ENCODE peak calls at places on chromosomes 3 and 15, in six cellular contexts. One of them, this sample, is unnamed.
A peak's percentile ranks its signal among the peaks of the same experiment; 100 is the strongest.

GRCh38 chr3:29746163-29746562 is 465.3 kb downstream of the RBMS3 start:
- ATAC-seq in upper lobe of left lung: no peak
- ATAC-seq in HCT116: no peak
- ATAC-seq in HepG2: no peak
- ATAC-seq in GM23338: no peak
- ATAC-seq in GM12878: no peak
- ATAC-seq in this sample: peak; percentile 20

GRCh38 chr3:15628967-15629366 is 27.4 kb downstream of the BTD start:
- ATAC-seq in upper lobe of left lung: no peak
- ATAC-seq in HCT116: no peak
- ATAC-seq in HepG2: no peak
- ATAC-seq in GM23338: no peak
- ATAC-seq in GM12878: no peak
- ATAC-seq in this sample: no peak

GRCh38 chr3:104521606-104522336 is 844.9 kb upstream of the ALCAM start:
- ATAC-seq in upper lobe of left lung: no peak
- ATAC-seq in HCT116: no peak
- ATAC-seq in HepG2: no peak
- ATAC-seq in GM23338: no peak
- ATAC-seq in GM12878: peak; percentile 66
- ATAC-seq in this sample: no peak

GRCh38 chr15:52208306-52208946 is 17.2 kb upstream of the GNB5 start:
- ATAC-seq in upper lobe of left lung: peak; percentile 78
- ATAC-seq in HCT116: peak; percentile 98
- ATAC-seq in HepG2: peak; percentile 99
- ATAC-seq in GM23338: peak; percentile 98
- ATAC-seq in GM12878: peak; percentile 99
- ATAC-seq in this sample: peak; percentile 39

GRCh38 chr3:64911138-64911537 is 223.3 kb upstream of the ADAMTS9 start:
- ATAC-seq in upper lobe of left lung: no peak
- ATAC-seq in HCT116: no peak
- ATAC-seq in HepG2: no peak
- ATAC-seq in GM23338: no peak
- ATAC-seq in GM12878: no peak
- ATAC-seq in this sample: no peak

GRCh38 chr15:63190993-63191392 is 1.6 kb downstream of the RAB8B start:
- ATAC-seq in upper lobe of left lung: no peak
- ATAC-seq in HCT116: no peak
- ATAC-seq in HepG2: no peak
- ATAC-seq in GM23338: no peak
- ATAC-seq in GM12878: no peak
- ATAC-seq in this sample: no peak

GRCh38 chr15:92104069-92104468 is 250.6 kb downstream of the SLCO3A1 start:
- ATAC-seq in upper lobe of left lung: no peak
- ATAC-seq in HCT116: no peak
- ATAC-seq in HepG2: no peak
- ATAC-seq in GM23338: peak; percentile 15
- ATAC-seq in GM12878: no peak
- ATAC-seq in this sample: no peak

GRCh38 chr15:42359249-42359648 is at the start of gene CAPN3:
- ATAC-seq in upper lobe of left lung: no peak
- ATAC-seq in HCT116: no peak
- ATAC-seq in HepG2: no peak
- ATAC-seq in GM23338: no peak
- ATAC-seq in GM12878: no peak
- ATAC-seq in this sample: no peak

GRCh38 chr15:101579766-101580165 is 72.4 kb downstream of the TM2D3 start:
- ATAC-seq in upper lobe of left lung: no peak
- ATAC-seq in HCT116: no peak
- ATAC-seq in HepG2: no peak
- ATAC-seq in GM23338: no peak
- ATAC-seq in GM12878: peak; percentile 49
- ATAC-seq in this sample: no peak

GRCh38 chr3:187902041-187902471 is 156.8 kb upstream of the BCL6 start:
- ATAC-seq in upper lobe of left lung: no peak
- ATAC-seq in HCT116: no peak
- ATAC-seq in HepG2: no peak
- ATAC-seq in GM23338: no peak
- ATAC-seq in GM12878: peak; percentile 82
- ATAC-seq in this sample: no peak

GRCh38 chr3:120678331-120678845 is 3.7 kb downstream of the HGD start:
- ATAC-seq in upper lobe of left lung: peak; percentile 78
- ATAC-seq in HCT116: no peak
- ATAC-seq in HepG2: peak; percentile 85
- ATAC-seq in GM23338: peak; percentile 85
- ATAC-seq in GM12878: peak; percentile 92
- ATAC-seq in this sample: peak; percentile 82

GRCh38 chr3:115165266-115165665 is 18.2 kb upstream of the ZBTB20 start:
- ATAC-seq in upper lobe of left lung: no peak
- ATAC-seq in HCT116: no peak
- ATAC-seq in HepG2: no peak
- ATAC-seq in GM23338: no peak
- ATAC-seq in GM12878: no peak
- ATAC-seq in this sample: no peak

GRCh38 chr15:76962337-76963013 is 30.9 kb downstream of the RCN2 start:
- ATAC-seq in upper lobe of left lung: no peak
- ATAC-seq in HCT116: no peak
- ATAC-seq in HepG2: no peak
- ATAC-seq in GM23338: no peak
- ATAC-seq in GM12878: peak; percentile 83
- ATAC-seq in this sample: no peak

GRCh38 chr3:61578667-61579367 is 17.4 kb downstream of the PTPRG start:
- ATAC-seq in upper lobe of left lung: no peak
- ATAC-seq in HCT116: no peak
- ATAC-seq in HepG2: peak; percentile 65
- ATAC-seq in GM23338: peak; percentile 46
- ATAC-seq in GM12878: no peak
- ATAC-seq in this sample: no peak

GRCh38 chr3:138078901-138079344 is 36.5 kb downstream of the DZIP1L start:
- ATAC-seq in upper lobe of left lung: peak; percentile 62
- ATAC-seq in HCT116: peak; percentile 79
- ATAC-seq in HepG2: peak; percentile 35
- ATAC-seq in GM23338: no peak
- ATAC-seq in GM12878: no peak
- ATAC-seq in this sample: no peak

GRCh38 chr15:46315540-46315939 is 680.7 kb downstream of the SQOR start:
- ATAC-seq in upper lobe of left lung: no peak
- ATAC-seq in HCT116: no peak
- ATAC-seq in HepG2: no peak
- ATAC-seq in GM23338: no peak
- ATAC-seq in GM12878: no peak
- ATAC-seq in this sample: no peak

GRCh38 chr15:34188711-34189110 is 21.2 kb downstream of the KATNBL1 start:
- ATAC-seq in upper lobe of left lung: no peak
- ATAC-seq in HCT116: no peak
- ATAC-seq in HepG2: no peak
- ATAC-seq in GM23338: no peak
- ATAC-seq in GM12878: no peak
- ATAC-seq in this sample: no peak

DNA sequence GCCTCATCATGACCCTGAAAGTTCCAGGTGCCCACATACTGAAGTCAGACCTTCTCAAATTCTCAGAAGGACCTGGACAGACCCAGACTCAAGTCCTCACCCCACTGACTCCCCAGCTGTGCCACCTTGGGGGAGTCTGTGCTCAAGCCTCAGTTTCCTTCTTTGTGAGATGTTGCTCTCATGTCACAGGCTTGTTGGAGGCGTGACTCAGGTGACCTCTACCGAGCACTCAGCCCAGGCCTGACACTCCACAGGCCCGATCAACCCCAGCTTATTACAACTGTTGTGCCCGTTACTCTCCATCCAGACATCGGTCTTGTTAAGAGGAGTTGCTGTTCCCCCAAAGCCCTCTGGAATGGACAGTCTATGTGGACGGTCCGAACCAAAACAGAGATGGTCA is 276.1 kb upstream of the LYSMD4 start:
- ATAC-seq in upper lobe of left lung: no peak
- ATAC-seq in HCT116: no peak
- ATAC-seq in HepG2: no peak
- ATAC-seq in GM23338: no peak
- ATAC-seq in GM12878: no peak
- ATAC-seq in this sample: no peak
- TF ChIP-seq POLR2AphosphoS5 in upper lobe of left lung: no peak
- TF ChIP-seq POLR2AphosphoS5 in HCT116: no peak
- TF ChIP-seq POLR2AphosphoS5 in HepG2: no peak
- TF ChIP-seq POLR2AphosphoS5 in GM23338: no peak
- TF ChIP-seq POLR2AphosphoS5 in GM12878: no peak
- TF ChIP-seq POLR2AphosphoS5 in this sample: no peak

DNA sequence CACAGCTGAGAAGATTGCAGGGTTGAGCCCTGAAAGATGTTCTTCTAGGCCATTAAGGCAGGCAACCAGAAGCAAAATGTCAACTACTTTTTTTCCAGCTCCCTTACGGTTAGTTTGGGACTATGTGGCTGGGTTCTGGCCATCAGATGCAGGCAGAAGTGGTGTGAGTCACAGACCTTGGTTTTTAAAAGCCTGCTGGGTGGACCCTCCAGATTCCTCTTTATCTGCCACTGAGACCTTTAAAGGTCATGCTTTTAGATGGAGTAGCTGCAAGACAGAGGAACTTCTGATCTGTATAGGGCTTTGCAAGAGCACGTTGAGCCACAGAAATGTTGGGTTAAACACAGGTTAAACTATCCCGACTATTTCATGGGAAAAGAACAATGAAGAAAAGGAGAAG is 102.9 kb downstream of the CHST2 start:
- ATAC-seq in upper lobe of left lung: no peak
- ATAC-seq in HCT116: no peak
- ATAC-seq in HepG2: no peak
- ATAC-seq in GM23338: no peak
- ATAC-seq in GM12878: no peak
- ATAC-seq in this sample: no peak
- TF ChIP-seq POLR2AphosphoS5 in upper lobe of left lung: no peak
- TF ChIP-seq POLR2AphosphoS5 in HCT116: no peak
- TF ChIP-seq POLR2AphosphoS5 in HepG2: no peak
- TF ChIP-seq POLR2AphosphoS5 in GM23338: no peak
- TF ChIP-seq POLR2AphosphoS5 in GM12878: no peak
- TF ChIP-seq POLR2AphosphoS5 in this sample: no peak

GRCh38 chr3:66476852-66477381 is 23.9 kb downstream of the LRIG1 start:
- ATAC-seq in upper lobe of left lung: no peak
- ATAC-seq in HCT116: no peak
- ATAC-seq in HepG2: no peak
- ATAC-seq in GM23338: no peak
- ATAC-seq in GM12878: no peak
- ATAC-seq in this sample: peak; percentile 14
- TF ChIP-seq POLR2AphosphoS5 in upper lobe of left lung: no peak
- TF ChIP-seq POLR2AphosphoS5 in HCT116: no peak
- TF ChIP-seq POLR2AphosphoS5 in HepG2: no peak
- TF ChIP-seq POLR2AphosphoS5 in GM23338: no peak
- TF ChIP-seq POLR2AphosphoS5 in GM12878: no peak
- TF ChIP-seq POLR2AphosphoS5 in this sample: no peak

GRCh38 chr15:66389098-66389858 is 2.6 kb downstream of the MAP2K1 start:
- ATAC-seq in upper lobe of left lung: no peak
- ATAC-seq in HCT116: no peak
- ATAC-seq in HepG2: no peak
- ATAC-seq in GM23338: no peak
- ATAC-seq in GM12878: peak; percentile 25
- ATAC-seq in this sample: no peak

GRCh38 chr15:66389859-66390382 is 3.2 kb downstream of the MAP2K1 start:
- ATAC-seq in upper lobe of left lung: no peak
- ATAC-seq in HCT116: no peak
- ATAC-seq in HepG2: no peak
- ATAC-seq in GM23338: no peak
- ATAC-seq in GM12878: peak; percentile 45
- ATAC-seq in this sample: no peak

GRCh38 chr15:66388057-66388363 is 1.3 kb downstream of the MAP2K1 start:
- ATAC-seq in upper lobe of left lung: no peak
- ATAC-seq in HCT116: no peak
- ATAC-seq in HepG2: no peak
- ATAC-seq in GM23338: no peak
- ATAC-seq in GM12878: no peak
- ATAC-seq in this sample: no peak

GRCh38 chr15:66388576-66388975 is 1.9 kb downstream of the MAP2K1 start:
- ATAC-seq in upper lobe of left lung: no peak
- ATAC-seq in HCT116: no peak
- ATAC-seq in HepG2: no peak
- ATAC-seq in GM23338: no peak
- ATAC-seq in GM12878: no peak
- ATAC-seq in this sample: no peak

GRCh38 chr15:66390670-66391069 is 4.0 kb downstream of the MAP2K1 start:
- ATAC-seq in upper lobe of left lung: peak; percentile 31
- ATAC-seq in HCT116: no peak
- ATAC-seq in HepG2: no peak
- ATAC-seq in GM23338: no peak
- ATAC-seq in GM12878: peak; percentile 22
- ATAC-seq in this sample: no peak
- TF ChIP-seq POLR2AphosphoS5 in upper lobe of left lung: peak; percentile 45
- TF ChIP-seq POLR2AphosphoS5 in HCT116: no peak
- TF ChIP-seq POLR2AphosphoS5 in HepG2: no peak
- TF ChIP-seq POLR2AphosphoS5 in GM23338: no peak
- TF ChIP-seq POLR2AphosphoS5 in GM12878: no peak
- TF ChIP-seq POLR2AphosphoS5 in this sample: no peak

GRCh38 chr15:85412956-85413854 is 32.8 kb downstream of the AKAP13 start:
- ATAC-seq in upper lobe of left lung: peak; percentile 93
- ATAC-seq in HCT116: peak; percentile 98
- ATAC-seq in HepG2: peak; percentile 100
- ATAC-seq in GM23338: peak; percentile 58
- ATAC-seq in GM12878: peak; percentile 97
- ATAC-seq in this sample: peak; percentile 79
- TF ChIP-seq POLR2AphosphoS5 in upper lobe of left lung: peak; percentile 72
- TF ChIP-seq POLR2AphosphoS5 in HCT116: peak; percentile 55
- TF ChIP-seq POLR2AphosphoS5 in HepG2: no peak
- TF ChIP-seq POLR2AphosphoS5 in GM23338: no peak
- TF ChIP-seq POLR2AphosphoS5 in GM12878: no peak
- TF ChIP-seq POLR2AphosphoS5 in this sample: peak; percentile 20

GRCh38 chr3:183094711-183095110 is 4.6 kb downstream of the MCCC1 start:
- ATAC-seq in upper lobe of left lung: no peak
- ATAC-seq in HCT116: no peak
- ATAC-seq in HepG2: no peak
- ATAC-seq in GM23338: no peak
- ATAC-seq in GM12878: no peak
- ATAC-seq in this sample: no peak
- TF ChIP-seq POLR2AphosphoS5 in upper lobe of left lung: no peak
- TF ChIP-seq POLR2AphosphoS5 in HCT116: no peak
- TF ChIP-seq POLR2AphosphoS5 in HepG2: no peak
- TF ChIP-seq POLR2AphosphoS5 in GM23338: no peak
- TF ChIP-seq POLR2AphosphoS5 in GM12878: no peak
- TF ChIP-seq POLR2AphosphoS5 in this sample: no peak

GRCh38 chr3:123755508-123755907 is 128.6 kb downstream of the MYLK start:
- ATAC-seq in upper lobe of left lung: no peak
- ATAC-seq in HCT116: no peak
- ATAC-seq in HepG2: peak; percentile 4
- ATAC-seq in GM23338: no peak
- ATAC-seq in GM12878: no peak
- ATAC-seq in this sample: no peak

GRCh38 chr3:123755085-123755484 is 129.0 kb downstream of the MYLK start:
- ATAC-seq in upper lobe of left lung: peak; percentile 30
- ATAC-seq in HCT116: no peak
- ATAC-seq in HepG2: peak; percentile 96
- ATAC-seq in GM23338: no peak
- ATAC-seq in GM12878: no peak
- ATAC-seq in this sample: no peak

GRCh38 chr3:123758081-123758564 is 126.0 kb downstream of the MYLK start:
- ATAC-seq in upper lobe of left lung: no peak
- ATAC-seq in HCT116: no peak
- ATAC-seq in HepG2: peak; percentile 52
- ATAC-seq in GM23338: no peak
- ATAC-seq in GM12878: no peak
- ATAC-seq in this sample: no peak

GRCh38 chr3:123759311-123759710 is 124.8 kb downstream of the MYLK start:
- ATAC-seq in upper lobe of left lung: no peak
- ATAC-seq in HCT116: no peak
- ATAC-seq in HepG2: no peak
- ATAC-seq in GM23338: no peak
- ATAC-seq in GM12878: no peak
- ATAC-seq in this sample: no peak

GRCh38 chr3:123757281-123757940 is 126.7 kb downstream of the MYLK start:
- ATAC-seq in upper lobe of left lung: peak; percentile 82
- ATAC-seq in HCT116: no peak
- ATAC-seq in HepG2: no peak
- ATAC-seq in GM23338: no peak
- ATAC-seq in GM12878: no peak
- ATAC-seq in this sample: peak; percentile 60
- TF ChIP-seq POLR2AphosphoS5 in upper lobe of left lung: no peak
- TF ChIP-seq POLR2AphosphoS5 in HCT116: no peak
- TF ChIP-seq POLR2AphosphoS5 in HepG2: no peak
- TF ChIP-seq POLR2AphosphoS5 in GM23338: no peak
- TF ChIP-seq POLR2AphosphoS5 in GM12878: no peak
- TF ChIP-seq POLR2AphosphoS5 in this sample: peak; percentile 20

This sample was measured in gastroesophageal sphincter.